ENCODE peak calls at places on chromosomes 13 and 19, in seven cellular contexts. H is CD8-positive, alpha-beta memory T cell; J is uterus; F is fibroblast of lung; U is fibroblast of the aortic adventitia; L is left lung; W is tibial artery. K is an unnamed sample.

GRCh38 chr19:53813996-53814395 is 10.1 kb downstream of the NLRP12 start:
- DNase-seq in H (no peak), W (no peak), U (peak; percentile 58), F (no peak), L (no peak), J (no peak), K (no peak)

GRCh38 chr19:56348289-56348877 is 33.7 kb upstream of the ZSCAN5A start:
- DNase-seq in L (no peak), J (no peak), W (no peak), U (no peak), H (no peak), F (peak; percentile 10), K (peak; percentile 25)

GRCh38 chr13:111629933-111630332 is 309.5 kb downstream of the TEX29 start:
- DNase-seq in F (no peak), U (no peak), W (no peak), J (no peak), L (no peak), H (no peak), K (no peak)

GRCh38 chr19:48351341-48351752 is 12.4 kb downstream of the TMEM143 start:
- DNase-seq in F (peak; percentile 49), W (no peak), L (peak; percentile 95), U (peak; percentile 49), H (peak; percentile 70), J (peak; percentile 39), K (peak; percentile 70)

GRCh38 chr13:92313382-92313781 is 913.2 kb upstream of the GPC6 start:
- DNase-seq in W (no peak), U (peak; percentile 17), H (no peak), J (no peak), L (no peak), F (peak; percentile 66), K (peak; percentile 40)

GRCh38 chr19:45577111-45577905 is 7.3 kb downstream of the OPA3 start:
- DNase-seq in F (peak; percentile 86), J (no peak), H (no peak), U (peak; percentile 89), W (no peak), L (peak; percentile 40), K (peak; percentile 97)

GRCh38 chr19:49580264-49581006 is at the start of gene NOSIP:
- DNase-seq in J (peak; percentile 96), U (peak; percentile 98), L (peak; percentile 93), W (peak; percentile 97), H (peak; percentile 92), F (peak; percentile 98), K (peak; percentile 98)

GRCh38 chr19:47691782-47692181 is 21.4 kb upstream of the EHD2 start:
- DNase-seq in U (no peak), J (no peak), H (no peak), F (no peak), W (no peak), L (no peak), K (no peak)

GRCh38 chr13:87535911-87536310 is 135.3 kb upstream of the SLITRK5 start:
- DNase-seq in W (no peak), U (no peak), H (no peak), F (no peak), J (no peak), L (no peak), K (no peak)

GRCh38 chr13:25990801-25991200 is 61.0 kb downstream of the SHISA2 start:
- DNase-seq in J (no peak), U (no peak), F (no peak), H (no peak), L (no peak), W (no peak), K (peak; percentile 59)

GRCh38 chr13:39527301-39527700 is 75.7 kb downstream of the LHFPL6 start:
- DNase-seq in U (no peak), H (no peak), J (no peak), W (no peak), F (no peak), L (no peak), K (no peak)

GRCh38 chr19:56310462-56310861 is 4.2 kb downstream of the ZSCAN5A start:
- DNase-seq in W (no peak), H (no peak), U (no peak), L (no peak), J (no peak), F (no peak), K (no peak)

GRCh38 chr19:38209152-38209551 is 14.9 kb downstream of the DPF1 start:
- DNase-seq in W (no peak), L (no peak), J (no peak), H (no peak), U (no peak), F (no peak), K (no peak)

GRCh38 chr13:75217949-75218348 is 264.0 kb downstream of the TBC1D4 start:
- DNase-seq in U (peak; percentile 45), F (peak; percentile 28), L (no peak), H (no peak), J (no peak), W (no peak), K (peak; percentile 69)

GRCh38 chr19:47100290-47100689 is 13.3 kb downstream of the ZC3H4 start:
- DNase-seq in H (no peak), U (no peak), W (no peak), J (no peak), L (no peak), F (no peak), K (no peak)

GRCh38 chr19:489418-490196 is 6.7 kb upstream of the MADCAM1 start:
- DNase-seq in L (no peak), H (no peak), F (peak; percentile 33), W (no peak), U (peak; percentile 21), J (no peak), K (peak; percentile 34)

GRCh38 chr13:104854007-104854406 is 1681.5 kb downstream of the EFNB2 start:
- DNase-seq in F (no peak), H (no peak), J (no peak), L (no peak), W (no peak), U (no peak), K (no peak)

GRCh38 chr19:44841255-44841654 is 4.8 kb upstream of the NECTIN2 start:
- DNase-seq in H (no peak), W (no peak), J (no peak), L (no peak), U (no peak), F (no peak), K (no peak)

GRCh38 chr19:39506944-39507714 is 7.8 kb upstream of the SELENOV start:
- DNase-seq in H (no peak), F (peak; percentile 44), J (no peak), U (peak; percentile 38), W (no peak), L (no peak), K (peak; percentile 67)

GRCh38 chr13:70390968-70391367 is 282.7 kb upstream of the KLHL1 start:
- DNase-seq in U (no peak), J (no peak), H (no peak), F (no peak), W (no peak), L (no peak), K (no peak)

GRCh38 chr13:70390064-70390463 is 281.8 kb upstream of the KLHL1 start:
- DNase-seq in L (no peak), U (no peak), J (no peak), F (no peak), H (no peak), W (no peak), K (no peak)

GRCh38 chr13:70391678-70392077 is 283.4 kb upstream of the KLHL1 start:
- DNase-seq in W (no peak), U (no peak), F (no peak), L (no peak), J (no peak), H (no peak), K (no peak)

GRCh38 chr13:70386919-70387318 is 278.7 kb upstream of the KLHL1 start:
- DNase-seq in H (no peak), U (no peak), L (peak; percentile 41), F (no peak), W (no peak), J (no peak), K (no peak)

DNA sequence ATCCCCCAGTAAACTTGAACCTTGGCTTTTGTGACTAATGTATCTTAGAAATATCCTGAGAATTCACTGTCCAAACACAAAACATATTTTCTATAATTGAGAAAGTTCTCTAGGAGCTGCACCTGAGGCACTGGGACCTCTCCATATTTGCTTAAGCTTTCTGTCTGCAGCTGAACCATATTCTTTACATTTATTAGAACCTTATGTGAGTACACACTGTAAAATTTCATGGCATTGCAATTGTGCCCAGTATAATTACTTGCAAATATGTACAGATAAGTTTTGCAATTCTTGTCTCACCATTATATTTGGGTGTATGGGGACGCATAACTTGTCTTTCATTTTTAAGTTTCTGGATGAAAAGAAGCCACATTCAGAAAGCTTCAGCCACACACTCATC is 280.7 kb upstream of the KLHL1 start:
- DNase-seq in W (no peak), H (no peak), U (no peak), F (no peak), L (no peak), J (no peak), K (no peak)
- H3K4me3 ChIP-seq in W (no peak overlapping the region), H (no peak overlapping the region), U (no peak overlapping the region), F (no peak overlapping the region), L (no peak overlapping the region), J (no peak overlapping the region), K (no peak overlapping the region)

GRCh38 chr13:113724016-113724758 is 34.8 kb upstream of the TMEM255B start:
- DNase-seq in W (no peak), L (peak; percentile 64), H (no peak), J (no peak), F (no peak), U (no peak), K (no peak)
- H3K4me3 ChIP-seq in W (peak overlapping the region; percentile 56), L (no peak overlapping the region), H (peak overlapping the region; percentile 49), J (peak overlapping the region; percentile 25), F (no peak overlapping the region), U (no peak overlapping the region), K (no peak overlapping the region)

GRCh38 chr19:58010507-58010906 is 7.9 kb upstream of the ZNF606 start:
- DNase-seq in H (no peak), J (no peak), F (no peak), U (no peak), W (no peak), L (peak; percentile 74), K (no peak)

GRCh38 chr19:58009666-58010301 is 7.2 kb upstream of the ZNF606 start:
- DNase-seq in F (peak; percentile 88), U (peak; percentile 67), W (peak; percentile 74), L (peak; percentile 94), H (peak; percentile 6), J (peak; percentile 83), K (peak; percentile 92)

GRCh38 chr19:58003153-58003828 is 671 bp upstream of the ZNF606 start:
- DNase-seq in U (peak; percentile 35), W (no peak), F (peak; percentile 42), J (no peak), L (no peak), H (no peak), K (peak; percentile 35)

GRCh38 chr19:58007285-58007684 is 4.7 kb upstream of the ZNF606 start:
- DNase-seq in H (no peak), U (no peak), F (no peak), J (no peak), L (no peak), W (no peak), K (peak; percentile 11)

DNA sequence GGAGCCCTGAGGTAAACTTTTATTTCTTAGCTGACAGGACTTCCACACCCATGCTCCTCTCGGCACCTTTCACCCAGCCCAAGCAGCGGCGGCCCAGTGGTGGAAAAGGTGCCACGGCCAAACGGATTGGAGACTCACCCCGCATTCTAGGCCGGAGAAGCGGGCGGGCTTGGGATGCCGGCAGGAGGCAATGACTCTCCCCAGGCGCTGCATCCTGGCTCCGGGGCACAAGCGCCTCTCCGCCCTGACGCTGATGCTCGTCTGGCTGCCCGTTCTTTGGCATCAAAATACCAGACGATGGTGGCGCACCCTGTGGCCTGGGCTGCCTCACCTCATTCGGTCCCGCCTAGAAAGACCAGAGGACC is 6.7 kb upstream of the ZNF606 start:
- DNase-seq in L (no peak), W (no peak), F (no peak), H (no peak), U (no peak), J (no peak), K (no peak)
- H3K4me3 ChIP-seq in L (peak overlapping the region; percentile 41), W (peak overlapping the region; percentile 48), F (peak overlapping the region; percentile 6), H (no peak overlapping the region), U (peak overlapping the region; percentile 47), J (peak overlapping the region; percentile 26), K (peak overlapping the region; percentile 59)

GRCh38 chr19:7888826-7889217 is 512 bp downstream of the LRRC8E start:
- DNase-seq in F (no peak), U (no peak), L (no peak), J (no peak), H (no peak), W (no peak), K (no peak)
- H3K4me3 ChIP-seq in F (peak overlapping the region; percentile 44), U (peak overlapping the region; percentile 75), L (peak overlapping the region; percentile 43), J (no peak overlapping the region), H (no peak overlapping the region), W (no peak overlapping the region), K (peak overlapping the region; percentile 66)